ENCODE peak calls at places on chromosomes 3 and 15, in four cellular contexts. J, U, I and L are unnamed samples.
A peak's percentile ranks its signal among the peaks of the same experiment; 100 is the strongest.

GRCh38 chr3:59908700-59909099 is 858.9 kb upstream of the CFAP20DC start:
- DNase-seq in J (no peak), U (no peak), I (no peak), L (no peak)

GRCh38 chr3:170899455-170899854 is 9.0 kb downstream of the EIF5A2 start:
- DNase-seq in J (no peak), U (no peak), I (no peak), L (no peak)

GRCh38 chr15:85318048-85318731 is 62.2 kb upstream of the AKAP13 start:
- DNase-seq in J (no peak), U (peak; percentile 83), I (no peak), L (no peak)

GRCh38 chr15:41690636-41691035 is 30.4 kb downstream of the MGA start:
- DNase-seq in J (peak; percentile 41), U (no peak), I (no peak), L (no peak)

GRCh38 chr3:151169700-151170224 is 33.3 kb downstream of the GPR171 start:
- DNase-seq in J (no peak), U (no peak), I (no peak), L (no peak)

GRCh38 chr3:194384569-194385001 is 14.5 kb downstream of the GP5 start:
- DNase-seq in J (no peak), U (no peak), I (no peak), L (no peak)

GRCh38 chr15:32649336-32649735 is 7.8 kb downstream of the SCG5 start:
- DNase-seq in J (peak; percentile 63), U (no peak), I (peak; percentile 22), L (peak; percentile 23)

GRCh38 chr3:69088033-69088432 is 3.3 kb downstream of the ARL6IP5 start:
- DNase-seq in J (no peak), U (no peak), I (no peak), L (no peak)

GRCh38 chr3:53244281-53244680 is 11.5 kb downstream of the TKT start:
- DNase-seq in J (no peak), U (no peak), I (no peak), L (no peak)

GRCh38 chr3:47323431-47324277 is 40.9 kb downstream of the KLHL18 start:
- DNase-seq in J (no peak), U (no peak), I (peak; percentile 63), L (no peak)

GRCh38 chr3:47000922-47001730 is 21.7 kb downstream of the NBEAL2 start:
- DNase-seq in J (no peak), U (no peak), I (no peak), L (no peak)

GRCh38 chr3:45216210-45216609 is 9.9 kb downstream of the TMEM158 start:
- DNase-seq in J (no peak), U (no peak), I (no peak), L (no peak)

GRCh38 chr15:40927497-40928346 is 1.4 kb upstream of the DLL4 start:
- DNase-seq in J (no peak), U (no peak), I (peak; percentile 76), L (no peak)

GRCh38 chr15:60660290-60661051 is 181.5 kb upstream of the ICE2 start:
- DNase-seq in J (no peak), U (no peak), I (no peak), L (no peak)

GRCh38 chr3:116059421-116060096 is 385.7 kb downstream of the LSAMP start:
- DNase-seq in J (peak; percentile 1), U (no peak), I (peak; percentile 10), L (peak; percentile 74)

GRCh38 chr15:44084171-44084570 is 110.9 kb downstream of the FRMD5 start:
- DNase-seq in J (no peak), U (no peak), I (no peak), L (no peak)

GRCh38 chr3:107430214-107431047 is 53.2 kb downstream of the CCDC54 start:
- DNase-seq in J (no peak), U (no peak), I (no peak), L (no peak)

GRCh38 chr3:30538787-30539186 is 67.6 kb upstream of the TGFBR2 start:
- DNase-seq in J (no peak), U (no peak), I (no peak), L (no peak)

GRCh38 chr3:152183473-152183872 is 85.3 kb upstream of the MBNL1 start:
- DNase-seq in J (peak; percentile 54), U (no peak), I (peak; percentile 51), L (peak; percentile 48)

GRCh38 chr15:69623521-69624513 is 171.2 kb downstream of the RPLP1 start:
- DNase-seq in J (no peak), U (no peak), I (no peak), L (no peak)

GRCh38 chr3:195905970-195906864 is 2.1 kb downstream of the TNK2 start:
- DNase-seq in J (no peak), U (no peak), I (no peak), L (no peak)

GRCh38 chr3:12993022-12993622 is 80.1 kb downstream of the IQSEC1 start:
- DNase-seq in J (peak; percentile 39), U (no peak), I (peak; percentile 70), L (peak; percentile 28)

GRCh38 chr15:74514039-74514438 is 27.0 kb upstream of the ARID3B start:
- DNase-seq in J (no peak), U (no peak), I (no peak), L (no peak)
- TF ChIP-seq BHLHE40 in J (no peak), U (no peak), I (no peak), L (no peak)

GRCh38 chr3:191047930-191048329 is 151.1 kb upstream of the OSTN start:
- DNase-seq in J (no peak), U (no peak), I (no peak), L (no peak)

DNA sequence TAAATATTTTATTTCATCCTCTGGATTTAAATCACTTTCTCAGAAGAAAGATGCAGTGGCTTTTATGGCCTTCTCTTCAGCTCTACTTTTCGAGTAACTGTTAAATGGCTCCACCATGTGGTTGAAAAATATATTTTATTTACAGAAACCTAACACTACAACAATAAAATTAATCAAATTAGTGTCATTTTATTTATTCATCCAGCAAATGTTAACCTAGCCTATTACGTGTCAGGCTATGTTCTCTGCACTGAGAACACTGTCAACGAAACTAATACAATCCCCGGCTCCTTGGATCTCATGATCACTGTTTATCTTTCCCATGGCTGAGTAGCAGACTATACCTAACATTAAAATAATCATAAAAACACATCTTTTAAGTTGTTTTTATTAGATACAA is 148.0 kb upstream of the OSTN start:
- DNase-seq in J (peak; percentile 9), U (no peak), I (no peak), L (peak; percentile 11)
- TF ChIP-seq TARDBP in J (no peak), U (no peak), I (no peak), L (no peak)

GRCh38 chr3:156657862-156658731 is 16.3 kb upstream of the TIPARP start:
- DNase-seq in J (no peak), U (no peak), I (no peak), L (no peak)
- TF ChIP-seq BHLHE40 in J (no peak), U (no peak), I (no peak), L (no peak)

DNA sequence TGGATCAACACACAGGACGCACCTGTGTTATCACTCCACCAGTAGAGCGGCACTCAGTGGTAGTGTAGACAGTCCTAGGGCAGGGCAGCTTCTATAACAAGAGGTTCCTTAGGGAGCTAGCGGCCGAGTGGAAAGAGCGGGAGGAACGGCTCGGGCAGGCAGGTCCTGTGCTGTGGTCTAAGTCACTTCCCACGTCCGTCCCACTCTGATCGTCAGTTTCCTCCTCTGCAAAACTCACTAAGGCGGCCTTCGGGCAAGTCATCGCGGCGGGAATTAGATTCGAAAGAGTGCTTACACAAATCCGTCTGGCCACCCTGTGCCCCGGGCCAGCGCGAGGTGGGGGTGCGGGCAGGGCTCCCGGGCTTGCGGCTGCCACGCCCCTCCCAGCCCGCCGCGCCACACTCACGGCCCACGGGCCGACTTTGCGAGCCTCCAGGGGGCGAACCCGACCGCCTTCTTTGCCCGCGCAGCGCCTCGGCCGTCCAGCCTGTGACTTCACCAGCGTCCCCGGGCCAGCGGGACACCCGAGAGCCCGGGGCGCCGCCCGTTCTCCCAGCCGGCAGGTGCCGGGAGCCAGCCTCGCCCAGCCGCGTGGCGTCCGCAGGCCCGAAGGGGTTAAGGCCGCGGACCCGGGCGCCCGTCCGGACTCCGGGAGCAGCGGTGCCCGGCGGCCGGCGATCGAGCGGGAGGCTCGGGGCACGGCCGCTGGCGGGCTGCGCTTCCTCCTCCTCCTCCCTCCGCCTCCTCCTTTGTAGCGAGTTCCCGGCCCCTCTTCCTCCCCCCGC is 426 bp upstream of the CORO2B start:
- DNase-seq in J (no peak), U (no peak), I (no peak), L (peak; percentile 48)
- TF ChIP-seq TARDBP in J (no peak), U (no peak), I (no peak), L (no peak)

DNA sequence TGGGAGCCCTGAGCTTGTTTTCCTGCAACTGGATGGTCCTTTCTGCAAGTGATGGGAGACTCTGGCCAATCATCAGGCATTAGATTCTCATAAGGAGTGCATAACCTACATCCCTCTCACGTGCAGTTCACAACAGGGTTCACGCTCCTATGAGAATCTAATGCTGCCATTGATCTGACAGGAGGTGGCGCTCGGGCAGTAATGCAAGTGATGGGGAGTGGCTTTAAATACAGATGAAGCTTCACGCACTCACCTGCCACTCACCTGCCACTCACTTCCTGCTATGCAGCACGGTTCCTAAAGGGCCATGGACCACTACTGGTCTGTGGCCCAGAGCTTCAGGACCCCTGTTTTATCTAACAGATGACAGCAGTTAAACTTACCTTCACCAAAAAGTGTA is 21.4 kb downstream of the CSNK1G1 start:
- DNase-seq in J (no peak), U (no peak), I (no peak), L (no peak)
- TF ChIP-seq BHLHE40 in J (no peak), U (peak; percentile 24), I (peak; percentile 59), L (no peak)

GRCh38 chr15:73571346-73571745 is 61.8 kb downstream of the NPTN start:
- DNase-seq in J (peak; percentile 8), U (no peak), I (no peak), L (no peak)

GRCh38 chr15:73572296-73572695 is 60.9 kb downstream of the NPTN start:
- DNase-seq in J (no peak), U (no peak), I (no peak), L (no peak)

GRCh38 chr15:73575636-73576247 is 57.4 kb downstream of the NPTN start:
- DNase-seq in J (no peak), U (no peak), I (no peak), L (no peak)

GRCh38 chr15:73573071-73573470 is 60.1 kb downstream of the NPTN start:
- DNase-seq in J (no peak), U (no peak), I (no peak), L (no peak)

DNA sequence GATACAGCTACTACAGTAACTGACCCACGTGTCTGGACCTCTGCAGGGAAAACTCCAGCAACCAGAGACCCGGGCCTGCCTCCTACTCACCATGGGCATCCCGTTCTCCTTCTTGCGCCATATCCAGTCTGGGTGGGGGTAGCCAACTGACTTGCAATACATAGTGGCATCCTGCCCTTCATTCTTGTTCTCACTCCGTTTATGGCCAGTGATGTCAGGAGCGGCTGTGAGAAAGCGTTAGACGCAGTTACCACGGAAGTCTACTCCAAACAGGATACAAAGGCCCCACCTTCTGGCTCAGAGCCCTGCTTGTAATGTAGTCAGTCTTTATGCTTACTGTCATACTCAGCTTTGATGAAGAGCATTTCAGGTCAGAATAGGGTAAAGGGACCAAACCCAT is 59.6 kb downstream of the NPTN start:
- DNase-seq in J (no peak), U (no peak), I (no peak), L (no peak)
- TF ChIP-seq TARDBP in J (no peak), U (no peak), I (no peak), L (no peak)